ENCODE peak calls at places on chromosomes 7 and 10, in four cellular contexts. One of them, this sample, is unnamed. For H3K27me3, the result is how much of the 10 kb centered on the place peaks cover.

GRCh38 chr7:904847-905246 is 28.5 kb downstream of the GET4 start:
- DNase-seq in H1: no peak
- DNase-seq in HepG2: no peak
- DNase-seq in GM12878: no peak
- DNase-seq in this sample: no peak

GRCh38 chr7:43431020-43431595 is 151.8 kb upstream of the STK17A start:
- DNase-seq in H1: no peak
- DNase-seq in HepG2: no peak
- DNase-seq in GM12878: no peak
- DNase-seq in this sample: no peak

GRCh38 chr10:101130984-101131961 is at the start of gene TLX1:
- DNase-seq in H1: no peak
- DNase-seq in HepG2: no peak
- DNase-seq in GM12878: no peak
- DNase-seq in this sample: no peak

GRCh38 chr10:108582888-108583287 is 1340.4 kb downstream of the XPNPEP1 start:
- DNase-seq in H1: no peak
- DNase-seq in HepG2: no peak
- DNase-seq in GM12878: no peak
- DNase-seq in this sample: no peak

GRCh38 chr10:89602919-89603318 is 42.1 kb downstream of the PANK1 start:
- DNase-seq in H1: no peak
- DNase-seq in HepG2: no peak
- DNase-seq in GM12878: no peak
- DNase-seq in this sample: no peak

GRCh38 chr7:111137296-111138195 is 46.6 kb downstream of the LRRN3 start:
- DNase-seq in H1: no peak
- DNase-seq in HepG2: no peak
- DNase-seq in GM12878: no peak
- DNase-seq in this sample: no peak

GRCh38 chr10:28580825-28581224 is 47.9 kb downstream of the WAC start:
- DNase-seq in H1: no peak
- DNase-seq in HepG2: no peak
- DNase-seq in GM12878: no peak
- DNase-seq in this sample: no peak

GRCh38 chr7:2001601-2002442 is 230.9 kb downstream of the MAD1L1 start:
- DNase-seq in H1: no peak
- DNase-seq in HepG2: no peak
- DNase-seq in GM12878: no peak
- DNase-seq in this sample: no peak

GRCh38 chr7:8147004-8147403 is 115.0 kb downstream of the ICA1 start:
- DNase-seq in H1: no peak
- DNase-seq in HepG2: no peak
- DNase-seq in GM12878: no peak
- DNase-seq in this sample: peak

GRCh38 chr10:33032354-33033254 is 74.6 kb upstream of the ITGB1 start:
- DNase-seq in H1: no peak
- DNase-seq in HepG2: peak
- DNase-seq in GM12878: no peak
- DNase-seq in this sample: no peak

GRCh38 chr10:116001266-116001857 is 271.6 kb downstream of the GFRA1 start:
- DNase-seq in H1: no peak
- DNase-seq in HepG2: no peak
- DNase-seq in GM12878: no peak
- DNase-seq in this sample: no peak

GRCh38 chr10:33258951-33259350 is 75.5 kb downstream of the NRP1 start:
- DNase-seq in H1: no peak
- DNase-seq in HepG2: no peak
- DNase-seq in GM12878: no peak
- DNase-seq in this sample: peak

GRCh38 chr10:24435374-24435773 is 226.4 kb downstream of the KIAA1217 start:
- DNase-seq in H1: no peak
- DNase-seq in HepG2: no peak
- DNase-seq in GM12878: no peak
- DNase-seq in this sample: no peak

GRCh38 chr7:4683884-4684565 is 1.9 kb downstream of the FOXK1 start:
- DNase-seq in H1: no peak
- DNase-seq in HepG2: peak
- DNase-seq in GM12878: peak
- DNase-seq in this sample: no peak

GRCh38 chr7:69633122-69633892 is 35.0 kb downstream of the AUTS2 start:
- DNase-seq in H1: no peak
- DNase-seq in HepG2: no peak
- DNase-seq in GM12878: no peak
- DNase-seq in this sample: no peak

GRCh38 chr10:28734940-28735759 is 57.8 kb downstream of the BAMBI start:
- DNase-seq in H1: peak
- DNase-seq in HepG2: peak
- DNase-seq in GM12878: no peak
- DNase-seq in this sample: peak

GRCh38 chr7:19215421-19215820 is 70.2 kb upstream of the FERD3L start:
- DNase-seq in H1: no peak
- DNase-seq in HepG2: no peak
- DNase-seq in GM12878: no peak
- DNase-seq in this sample: peak

GRCh38 chr7:130939285-130940095 is 205.5 kb upstream of the KLF14 start:
- DNase-seq in H1: no peak
- DNase-seq in HepG2: no peak
- DNase-seq in GM12878: no peak
- DNase-seq in this sample: no peak

GRCh38 chr7:148540041-148540738 is 50.4 kb upstream of the C7orf33 start:
- DNase-seq in H1: peak
- DNase-seq in HepG2: no peak
- DNase-seq in GM12878: no peak
- DNase-seq in this sample: peak

GRCh38 chr10:127875916-127876315 is 16.8 kb downstream of the CLRN3 start:
- DNase-seq in H1: no peak
- DNase-seq in HepG2: no peak
- DNase-seq in GM12878: no peak
- DNase-seq in this sample: no peak

GRCh38 chr10:8048281-8049008 is 6.0 kb upstream of the GATA3 start:
- DNase-seq in H1: no peak
- DNase-seq in HepG2: no peak
- DNase-seq in GM12878: no peak
- DNase-seq in this sample: no peak

GRCh38 chr10:132709471-132709951 is 76.4 kb downstream of the NKX6-2 start:
- DNase-seq in H1: no peak
- DNase-seq in HepG2: no peak
- DNase-seq in GM12878: no peak
- DNase-seq in this sample: no peak
- H3K27me3 ChIP-seq in H1: under half
- H3K27me3 ChIP-seq in HepG2: under half
- H3K27me3 ChIP-seq in GM12878: under half
- H3K27me3 ChIP-seq in this sample: under half

GRCh38 chr7:112789824-112790650 is at the start of gene TMEM168:
- DNase-seq in H1: peak
- DNase-seq in HepG2: peak
- DNase-seq in GM12878: peak
- DNase-seq in this sample: peak
- TF ChIP-seq SUZ12 in H1: no peak
- TF ChIP-seq SUZ12 in HepG2: no peak
- TF ChIP-seq SUZ12 in GM12878: no peak
- TF ChIP-seq SUZ12 in this sample: no peak

DNA sequence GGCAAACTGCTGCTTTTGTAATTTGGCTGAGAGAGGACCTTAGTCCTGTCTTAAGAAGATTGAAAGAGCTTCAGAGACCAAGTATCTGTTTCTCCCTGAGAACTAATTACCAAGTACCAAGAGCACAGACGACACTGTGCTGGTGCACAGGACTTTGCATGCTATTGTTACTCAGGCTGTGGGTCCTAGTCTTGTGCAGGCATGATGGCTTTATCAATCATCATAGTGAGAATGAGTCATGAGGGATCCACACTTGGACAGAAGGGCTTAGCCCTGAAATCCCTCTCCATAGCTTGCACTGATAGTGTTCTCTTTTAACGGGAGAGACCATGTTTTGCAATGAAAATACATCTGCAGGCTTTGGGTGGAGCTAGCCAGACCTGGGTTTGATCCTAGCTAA is 93.3 kb downstream of the SORCS3 start:
- DNase-seq in H1: no peak
- DNase-seq in HepG2: no peak
- DNase-seq in GM12878: no peak
- DNase-seq in this sample: no peak
- H3K27me3 ChIP-seq in H1: under half
- H3K27me3 ChIP-seq in HepG2: under half
- H3K27me3 ChIP-seq in GM12878: under half
- H3K27me3 ChIP-seq in this sample: under half

GRCh38 chr10:974038-974784 is 14.0 kb upstream of the GTPBP4 start:
- DNase-seq in H1: no peak
- DNase-seq in HepG2: peak
- DNase-seq in GM12878: peak
- DNase-seq in this sample: no peak
- TF ChIP-seq SUZ12 in H1: no peak
- TF ChIP-seq SUZ12 in HepG2: no peak
- TF ChIP-seq SUZ12 in GM12878: no peak
- TF ChIP-seq SUZ12 in this sample: no peak

DNA sequence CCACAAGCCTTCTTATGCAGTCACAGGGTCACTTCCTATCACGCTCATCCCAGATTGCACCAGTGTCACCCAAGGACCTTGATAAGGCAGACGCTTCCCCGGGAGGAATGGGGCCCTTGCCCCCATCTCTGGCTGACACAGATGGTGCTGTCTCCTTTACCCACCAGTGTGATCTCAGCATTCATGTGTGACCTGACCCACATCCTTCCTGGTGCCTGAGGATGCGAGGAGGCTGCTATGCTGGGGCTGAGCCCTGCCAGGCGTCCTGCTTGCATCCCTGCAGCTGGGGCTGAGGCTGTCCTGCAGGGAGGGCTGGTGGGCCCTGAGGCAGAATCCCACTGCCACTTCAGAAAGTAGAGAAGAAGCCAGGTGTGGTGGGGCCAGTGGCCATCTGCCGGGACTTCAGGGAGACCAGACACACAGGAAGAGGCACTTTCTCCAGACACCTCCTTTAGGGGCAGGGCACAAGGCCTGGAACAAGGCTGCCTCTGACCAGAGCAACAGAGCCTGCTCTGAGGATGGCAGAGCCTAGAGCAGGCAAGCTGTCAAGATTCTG is 35.3 kb downstream of the RASGEF1A start:
- DNase-seq in H1: no peak
- DNase-seq in HepG2: no peak
- DNase-seq in GM12878: no peak
- DNase-seq in this sample: no peak
- H3K27me3 ChIP-seq in H1: under half
- H3K27me3 ChIP-seq in HepG2: half or more
- H3K27me3 ChIP-seq in GM12878: under half
- H3K27me3 ChIP-seq in this sample: half or more

DNA sequence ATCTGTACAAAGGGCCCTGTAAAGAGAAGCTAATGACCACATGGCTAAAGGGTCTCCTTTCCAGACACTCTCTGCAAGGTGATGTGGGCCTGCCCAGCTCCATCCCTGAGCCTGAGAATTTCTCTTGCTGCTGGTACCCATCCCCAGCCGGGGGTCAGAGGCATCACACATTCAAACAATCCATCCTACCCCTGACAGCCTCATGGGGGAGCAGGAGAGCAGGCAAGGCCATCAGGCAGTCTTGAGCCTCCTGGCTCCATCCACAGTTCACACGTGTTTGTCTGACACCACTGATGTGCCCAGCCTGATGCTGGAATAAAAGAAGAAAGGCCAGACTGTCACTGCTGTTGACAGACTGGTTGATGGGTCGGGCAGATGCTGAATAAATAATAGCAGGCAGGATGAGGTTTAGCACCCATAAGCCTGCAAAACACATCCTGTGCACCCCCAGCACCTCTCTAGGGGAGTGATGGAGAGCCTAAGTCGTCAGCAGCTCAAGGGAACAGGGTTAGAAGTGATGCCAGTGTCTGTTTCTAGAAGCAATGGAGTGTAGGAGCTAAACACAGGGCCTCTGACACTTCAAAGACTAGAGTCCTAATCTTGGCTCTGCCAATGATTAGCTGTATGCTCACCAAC is 43.5 kb downstream of the TLL2 start:
- DNase-seq in H1: no peak
- DNase-seq in HepG2: peak
- DNase-seq in GM12878: no peak
- DNase-seq in this sample: no peak
- TF ChIP-seq SUZ12 in H1: no peak
- TF ChIP-seq SUZ12 in HepG2: no peak
- TF ChIP-seq SUZ12 in GM12878: no peak
- TF ChIP-seq SUZ12 in this sample: no peak

DNA sequence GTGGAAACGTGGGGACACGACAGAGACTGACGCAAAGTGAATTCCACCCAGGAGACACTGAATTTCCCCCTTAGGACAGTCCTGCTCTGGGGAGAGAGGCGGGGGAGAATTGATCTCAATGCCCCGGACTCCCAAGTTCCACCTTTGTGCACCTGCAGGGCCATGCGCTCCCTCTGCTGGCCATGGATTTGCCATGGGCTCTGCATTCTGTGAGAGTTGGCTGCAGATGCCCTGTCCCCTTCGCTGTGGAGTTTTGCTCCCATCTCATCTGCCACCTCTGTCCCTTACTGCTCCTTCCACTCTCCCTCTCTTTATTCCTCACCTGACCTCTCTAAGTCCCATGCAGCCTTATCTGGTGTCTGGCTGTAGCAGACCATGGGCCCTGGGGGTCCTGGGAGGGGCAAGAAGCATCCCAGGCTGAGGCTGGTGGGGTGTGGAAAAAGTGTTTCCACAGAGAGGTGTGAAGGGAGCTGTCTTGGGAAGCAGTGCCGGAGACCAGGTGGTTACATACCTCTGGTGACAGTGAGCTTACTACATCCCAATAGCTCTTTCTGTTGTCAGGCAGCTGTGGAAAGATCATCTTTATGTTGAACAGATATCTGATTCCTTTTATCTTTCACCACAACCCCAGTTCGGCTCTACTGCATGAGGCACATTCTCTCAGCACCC is 14.3 kb downstream of the GHRHR start:
- DNase-seq in H1: peak
- DNase-seq in HepG2: peak
- DNase-seq in GM12878: no peak
- DNase-seq in this sample: no peak
- H3K27me3 ChIP-seq in H1: under half
- H3K27me3 ChIP-seq in HepG2: under half
- H3K27me3 ChIP-seq in GM12878: under half
- H3K27me3 ChIP-seq in this sample: under half

GRCh38 chr10:15237351-15237750 is 68.9 kb upstream of the NMT2 start:
- DNase-seq in H1: no peak
- DNase-seq in HepG2: no peak
- DNase-seq in GM12878: no peak
- DNase-seq in this sample: no peak
- TF ChIP-seq SUZ12 in H1: no peak
- TF ChIP-seq SUZ12 in HepG2: no peak
- TF ChIP-seq SUZ12 in GM12878: no peak
- TF ChIP-seq SUZ12 in this sample: no peak